ENCODE peak calls at places on chromosomes 2 and 18, in ten cellular contexts. N, D, E, O, X, Q, G, C, T and U are unnamed samples.

GRCh38 chr18:79399275-79400081 is 3.7 kb downstream of the NFATC1 start:
- DNase-seq in X (no peak), O (no peak), G (no peak), D (no peak), N (no peak), E (peak), Q (no peak), C (no peak), T (no peak), U (no peak)

GRCh38 chr2:76391663-76392062 is 680.9 kb upstream of the GCFC2 start:
- DNase-seq in X (no peak), T (peak), O (no peak), D (no peak), N (no peak), E (no peak), G (no peak), C (no peak), Q (peak), U (no peak)

GRCh38 chr18:23838801-23839366 is 149.6 kb downstream of the LAMA3 start:
- DNase-seq in T (no peak), O (no peak), N (peak), Q (no peak), G (peak), X (no peak), D (no peak), C (no peak), E (no peak), U (no peak)

GRCh38 chr2:191230174-191230573 is 15.0 kb upstream of the MYO1B start:
- DNase-seq in O (no peak), X (no peak), C (no peak), N (no peak), T (no peak), D (no peak), G (peak), E (no peak), Q (no peak), U (no peak)

GRCh38 chr2:233416199-233416598 is 61.9 kb downstream of the DGKD start:
- DNase-seq in N (no peak), Q (no peak), G (no peak), T (no peak), X (no peak), D (no peak), C (no peak), O (no peak), E (no peak), U (no peak)

GRCh38 chr2:186713664-186714063 is 19.8 kb downstream of the FAM171B start:
- DNase-seq in T (no peak), G (no peak), X (peak), C (no peak), O (no peak), E (no peak), N (no peak), D (peak), Q (no peak), U (no peak)

GRCh38 chr18:77000527-77000926 is 132.1 kb downstream of the MBP start:
- DNase-seq in C (no peak), T (peak), Q (peak), O (no peak), G (peak), X (peak), E (peak), D (no peak), N (peak), U (no peak)

GRCh38 chr2:73821227-73821626 is 7.5 kb upstream of the STAMBP start:
- DNase-seq in G (no peak), C (no peak), N (no peak), D (no peak), T (no peak), Q (no peak), E (no peak), X (no peak), O (no peak), U (no peak)

GRCh38 chr18:34650121-34650545 is 60.0 kb upstream of the DTNA start:
- DNase-seq in E (no peak), T (no peak), X (no peak), G (no peak), D (no peak), N (peak), C (no peak), Q (no peak), O (no peak), U (no peak)

GRCh38 chr2:15925819-15926218 is 14.5 kb upstream of the MYCN start:
- DNase-seq in N (no peak), C (no peak), E (no peak), X (no peak), T (no peak), O (no peak), G (no peak), D (no peak), Q (no peak), U (no peak)